ENCODE peak calls at places on chromosomes 3 and 15, in seven cellular contexts. One of them, this sample, is unnamed.
A peak's percentile ranks its signal among the peaks of the same experiment; 100 is the strongest.

GRCh38 chr15:88542342-88542733 is 4.1 kb downstream of the DET1 start:
- DNase-seq in BE2C: no peak
- DNase-seq in CD4-positive, CD25-positive, alpha-beta regulatory T cell: no peak
- DNase-seq in right cardiac atrium: no peak
- DNase-seq in A549: no peak
- DNase-seq in OCI-LY7: no peak
- DNase-seq in HCT116: no peak
- DNase-seq in this sample: no peak

GRCh38 chr3:170714562-170715535 is 129.0 kb upstream of the SLC7A14 start:
- DNase-seq in CD4-positive, CD25-positive, alpha-beta regulatory T cell: no peak
- DNase-seq in A549: no peak
- DNase-seq in BE2C: no peak
- DNase-seq in right cardiac atrium: no peak
- DNase-seq in HCT116: no peak
- DNase-seq in OCI-LY7: no peak
- DNase-seq in this sample: no peak

GRCh38 chr3:135982404-135982761 is 16.9 kb downstream of the PPP2R3A start:
- DNase-seq in right cardiac atrium: no peak
- DNase-seq in A549: no peak
- DNase-seq in OCI-LY7: no peak
- DNase-seq in CD4-positive, CD25-positive, alpha-beta regulatory T cell: no peak
- DNase-seq in BE2C: no peak
- DNase-seq in HCT116: no peak
- DNase-seq in this sample: no peak

GRCh38 chr3:24493951-24494615 is 567 bp downstream of the THRB start:
- DNase-seq in HCT116: no peak
- DNase-seq in CD4-positive, CD25-positive, alpha-beta regulatory T cell: no peak
- DNase-seq in OCI-LY7: no peak
- DNase-seq in A549: peak; percentile 37
- DNase-seq in BE2C: no peak
- DNase-seq in right cardiac atrium: peak; percentile 85
- DNase-seq in this sample: no peak

GRCh38 chr3:126512916-126513650 is 4.5 kb downstream of the UROC1 start:
- DNase-seq in right cardiac atrium: no peak
- DNase-seq in CD4-positive, CD25-positive, alpha-beta regulatory T cell: no peak
- DNase-seq in BE2C: no peak
- DNase-seq in A549: no peak
- DNase-seq in HCT116: no peak
- DNase-seq in OCI-LY7: no peak
- DNase-seq in this sample: no peak

GRCh38 chr3:152428577-152428976 is 159.8 kb downstream of the MBNL1 start:
- DNase-seq in BE2C: no peak
- DNase-seq in HCT116: no peak
- DNase-seq in right cardiac atrium: no peak
- DNase-seq in CD4-positive, CD25-positive, alpha-beta regulatory T cell: no peak
- DNase-seq in OCI-LY7: no peak
- DNase-seq in A549: no peak
- DNase-seq in this sample: no peak

GRCh38 chr3:43256714-43257461 is 29.5 kb upstream of the SNRK start:
- DNase-seq in HCT116: no peak
- DNase-seq in BE2C: no peak
- DNase-seq in CD4-positive, CD25-positive, alpha-beta regulatory T cell: no peak
- DNase-seq in OCI-LY7: no peak
- DNase-seq in right cardiac atrium: no peak
- DNase-seq in A549: no peak
- DNase-seq in this sample: no peak

GRCh38 chr15:71654714-71655174 is 155.6 kb upstream of the NR2E3 start:
- DNase-seq in BE2C: no peak
- DNase-seq in OCI-LY7: no peak
- DNase-seq in HCT116: no peak
- DNase-seq in A549: no peak
- DNase-seq in CD4-positive, CD25-positive, alpha-beta regulatory T cell: no peak
- DNase-seq in right cardiac atrium: no peak
- DNase-seq in this sample: no peak

GRCh38 chr3:182567666-182568065 is 225.6 kb upstream of the ATP11B start:
- DNase-seq in CD4-positive, CD25-positive, alpha-beta regulatory T cell: no peak
- DNase-seq in right cardiac atrium: no peak
- DNase-seq in BE2C: no peak
- DNase-seq in OCI-LY7: no peak
- DNase-seq in HCT116: no peak
- DNase-seq in A549: no peak
- DNase-seq in this sample: no peak

GRCh38 chr3:113054552-113054951 is 63.8 kb downstream of the GTPBP8 start:
- DNase-seq in right cardiac atrium: no peak
- DNase-seq in BE2C: no peak
- DNase-seq in HCT116: no peak
- DNase-seq in A549: peak; percentile 73
- DNase-seq in OCI-LY7: no peak
- DNase-seq in CD4-positive, CD25-positive, alpha-beta regulatory T cell: no peak
- DNase-seq in this sample: no peak

GRCh38 chr3:15500107-15500724 is 21.3 kb downstream of the COLQ start:
- DNase-seq in CD4-positive, CD25-positive, alpha-beta regulatory T cell: no peak
- DNase-seq in HCT116: no peak
- DNase-seq in BE2C: no peak
- DNase-seq in OCI-LY7: no peak
- DNase-seq in A549: no peak
- DNase-seq in right cardiac atrium: no peak
- DNase-seq in this sample: no peak

GRCh38 chr3:18766971-18767370 is 341.8 kb upstream of the SATB1 start:
- DNase-seq in CD4-positive, CD25-positive, alpha-beta regulatory T cell: no peak
- DNase-seq in A549: no peak
- DNase-seq in BE2C: no peak
- DNase-seq in right cardiac atrium: no peak
- DNase-seq in OCI-LY7: no peak
- DNase-seq in HCT116: no peak
- DNase-seq in this sample: no peak

GRCh38 chr15:101547737-101548136 is 58.2 kb upstream of the PCSK6 start:
- DNase-seq in right cardiac atrium: no peak
- DNase-seq in CD4-positive, CD25-positive, alpha-beta regulatory T cell: no peak
- DNase-seq in OCI-LY7: no peak
- DNase-seq in A549: no peak
- DNase-seq in HCT116: no peak
- DNase-seq in BE2C: no peak
- DNase-seq in this sample: no peak

GRCh38 chr3:185318136-185318535 is 44.8 kb upstream of the MAP3K13 start:
- DNase-seq in right cardiac atrium: no peak
- DNase-seq in OCI-LY7: no peak
- DNase-seq in CD4-positive, CD25-positive, alpha-beta regulatory T cell: no peak
- DNase-seq in BE2C: no peak
- DNase-seq in A549: peak; percentile 76
- DNase-seq in HCT116: no peak
- DNase-seq in this sample: no peak

GRCh38 chr3:25033407-25034029 is 394.5 kb upstream of the RARB start:
- DNase-seq in BE2C: peak; percentile 33
- DNase-seq in OCI-LY7: peak; percentile 56
- DNase-seq in right cardiac atrium: peak; percentile 46
- DNase-seq in A549: peak; percentile 74
- DNase-seq in HCT116: peak; percentile 37
- DNase-seq in CD4-positive, CD25-positive, alpha-beta regulatory T cell: no peak
- DNase-seq in this sample: no peak

GRCh38 chr3:12627371-12627770 is 36.5 kb downstream of the RAF1 start:
- DNase-seq in A549: no peak
- DNase-seq in OCI-LY7: no peak
- DNase-seq in CD4-positive, CD25-positive, alpha-beta regulatory T cell: no peak
- DNase-seq in BE2C: no peak
- DNase-seq in HCT116: no peak
- DNase-seq in right cardiac atrium: no peak
- DNase-seq in this sample: no peak

GRCh38 chr3:28036599-28037575 is 204.5 kb upstream of the CMC1 start:
- DNase-seq in HCT116: no peak
- DNase-seq in OCI-LY7: no peak
- DNase-seq in A549: no peak
- DNase-seq in CD4-positive, CD25-positive, alpha-beta regulatory T cell: no peak
- DNase-seq in BE2C: no peak
- DNase-seq in right cardiac atrium: no peak
- DNase-seq in this sample: no peak
- H3K9me3 ChIP-seq in HCT116: no peaks in the 10 kb centered on the region
- H3K9me3 ChIP-seq in OCI-LY7: no peaks in the 10 kb centered on the region
- H3K9me3 ChIP-seq in A549: no peaks in the 10 kb centered on the region
- H3K9me3 ChIP-seq in CD4-positive, CD25-positive, alpha-beta regulatory T cell: no peaks in the 10 kb centered on the region
- H3K9me3 ChIP-seq in BE2C: no peaks in the 10 kb centered on the region
- H3K9me3 ChIP-seq in right cardiac atrium: peaks cover 4% of the 10 kb centered on the region
- H3K9me3 ChIP-seq in this sample: no peaks in the 10 kb centered on the region

GRCh38 chr3:74409066-74409465 is 205.4 kb downstream of the CNTN3 start:
- DNase-seq in CD4-positive, CD25-positive, alpha-beta regulatory T cell: no peak
- DNase-seq in OCI-LY7: no peak
- DNase-seq in HCT116: no peak
- DNase-seq in A549: no peak
- DNase-seq in BE2C: no peak
- DNase-seq in right cardiac atrium: no peak
- DNase-seq in this sample: no peak

GRCh38 chr3:74413547-74414241 is 200.8 kb downstream of the CNTN3 start:
- DNase-seq in right cardiac atrium: no peak
- DNase-seq in BE2C: no peak
- DNase-seq in OCI-LY7: no peak
- DNase-seq in A549: no peak
- DNase-seq in HCT116: no peak
- DNase-seq in CD4-positive, CD25-positive, alpha-beta regulatory T cell: no peak
- DNase-seq in this sample: no peak

GRCh38 chr3:74415731-74416130 is 198.7 kb downstream of the CNTN3 start:
- DNase-seq in BE2C: no peak
- DNase-seq in right cardiac atrium: no peak
- DNase-seq in A549: no peak
- DNase-seq in HCT116: no peak
- DNase-seq in OCI-LY7: no peak
- DNase-seq in CD4-positive, CD25-positive, alpha-beta regulatory T cell: no peak
- DNase-seq in this sample: no peak

DNA sequence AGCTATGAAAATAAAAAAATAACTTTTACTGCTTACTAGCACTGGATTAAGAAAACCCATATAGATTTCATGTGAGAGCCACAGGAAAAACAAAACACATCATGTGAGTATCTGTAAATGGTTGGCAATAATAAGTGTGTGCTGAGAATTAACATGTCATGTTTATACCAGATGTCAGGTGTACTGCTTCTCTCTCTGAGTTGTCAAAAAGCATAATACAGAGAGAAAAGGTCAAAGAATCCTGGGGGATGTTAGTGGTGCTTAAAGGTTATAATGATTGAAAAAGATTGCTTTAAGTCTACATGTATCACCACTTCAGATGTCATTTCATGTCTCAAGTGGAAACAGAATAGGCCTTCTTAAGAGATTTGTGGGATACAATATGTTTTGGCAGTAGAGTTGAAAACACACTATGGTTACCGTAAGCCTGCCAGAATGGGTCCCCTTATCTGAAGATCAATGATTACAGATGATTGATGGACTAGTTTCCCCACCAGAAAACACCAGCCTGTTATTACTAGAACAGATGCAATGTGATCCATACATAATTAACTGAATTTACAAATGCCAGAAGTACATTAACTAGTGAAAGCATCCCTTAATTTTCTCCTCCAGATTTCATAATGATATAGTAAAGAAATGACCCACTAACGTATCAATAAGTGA is 204.1 kb downstream of the CNTN3 start:
- DNase-seq in BE2C: no peak
- DNase-seq in right cardiac atrium: no peak
- DNase-seq in A549: no peak
- DNase-seq in CD4-positive, CD25-positive, alpha-beta regulatory T cell: no peak
- DNase-seq in HCT116: no peak
- DNase-seq in OCI-LY7: no peak
- DNase-seq in this sample: no peak
- H3K9me3 ChIP-seq in BE2C: no peaks in the 10 kb centered on the region
- H3K9me3 ChIP-seq in right cardiac atrium: no peaks in the 10 kb centered on the region
- H3K9me3 ChIP-seq in A549: no peaks in the 10 kb centered on the region
- H3K9me3 ChIP-seq in CD4-positive, CD25-positive, alpha-beta regulatory T cell: no peaks in the 10 kb centered on the region
- H3K9me3 ChIP-seq in HCT116: peaks cover 4% of the 10 kb centered on the region
- H3K9me3 ChIP-seq in OCI-LY7: no peaks in the 10 kb centered on the region
- H3K9me3 ChIP-seq in this sample: no peaks in the 10 kb centered on the region

DNA sequence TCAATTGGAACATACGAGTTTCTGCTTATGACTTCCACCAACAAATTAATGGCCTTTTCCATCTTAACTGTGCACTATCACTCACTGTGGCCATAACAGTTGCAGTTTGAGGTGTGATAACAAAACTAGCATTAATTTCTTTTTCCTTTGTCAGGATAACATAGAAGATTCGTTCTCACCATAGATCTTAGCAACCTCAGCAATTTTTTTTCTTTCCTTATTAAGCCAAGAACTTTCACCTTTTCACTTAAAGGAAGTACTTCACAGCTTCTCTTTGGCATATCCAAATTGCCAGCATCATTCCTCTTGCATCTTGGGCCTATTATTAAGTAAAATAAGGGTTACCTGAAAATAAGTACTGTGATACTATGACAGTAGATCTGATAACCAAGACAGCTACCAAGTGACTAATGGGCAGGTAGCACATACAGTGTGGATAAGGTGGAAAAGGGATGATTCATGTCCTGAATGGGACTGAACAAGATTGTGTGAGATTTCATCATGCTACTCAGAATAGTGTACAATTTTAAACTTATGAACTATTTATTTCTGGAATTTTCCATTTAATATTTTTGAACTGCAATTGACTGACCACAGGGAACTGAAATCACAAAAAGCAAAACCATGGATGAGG is 46.6 kb downstream of the CEP70 start:
- DNase-seq in HCT116: no peak
- DNase-seq in right cardiac atrium: no peak
- DNase-seq in A549: no peak
- DNase-seq in OCI-LY7: no peak
- DNase-seq in CD4-positive, CD25-positive, alpha-beta regulatory T cell: no peak
- DNase-seq in BE2C: no peak
- DNase-seq in this sample: no peak
- H3K9me3 ChIP-seq in HCT116: peaks cover 3% of the 10 kb centered on the region
- H3K9me3 ChIP-seq in right cardiac atrium: peaks cover 1% of the 10 kb centered on the region
- H3K9me3 ChIP-seq in A549: peaks cover 4% of the 10 kb centered on the region
- H3K9me3 ChIP-seq in OCI-LY7: peaks cover 21% of the 10 kb centered on the region
- H3K9me3 ChIP-seq in CD4-positive, CD25-positive, alpha-beta regulatory T cell: peaks cover 48% of the 10 kb centered on the region
- H3K9me3 ChIP-seq in BE2C: no peaks in the 10 kb centered on the region
- H3K9me3 ChIP-seq in this sample: peaks cover 5% of the 10 kb centered on the region

DNA sequence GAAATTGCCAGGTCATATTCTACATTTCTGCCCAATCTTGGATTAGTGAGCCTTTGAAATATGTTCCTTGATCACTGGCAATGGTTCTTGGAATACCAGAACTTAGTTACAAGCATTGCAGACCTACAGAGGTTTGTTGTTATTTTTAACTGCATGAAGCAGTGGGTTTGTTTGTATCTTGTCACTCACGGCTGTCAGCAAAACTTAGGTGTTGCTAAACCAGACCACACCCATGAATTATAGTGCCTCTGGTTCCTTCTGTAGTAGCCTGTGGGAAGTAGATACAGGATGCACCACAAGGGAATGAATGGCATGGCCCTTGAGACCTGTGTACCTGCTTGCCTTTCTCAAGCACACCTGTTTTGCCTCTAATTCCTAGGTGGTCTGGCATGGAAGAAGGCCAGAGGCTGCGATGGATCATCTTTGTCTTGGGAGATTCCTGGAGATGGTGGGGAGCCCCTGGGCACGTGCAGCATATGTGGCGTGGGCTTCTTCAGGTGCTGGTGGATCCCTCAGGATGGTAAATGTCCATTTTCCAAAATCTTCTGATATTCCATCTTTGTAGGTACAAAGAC is 138.8 kb downstream of the SNRPN start:
- DNase-seq in CD4-positive, CD25-positive, alpha-beta regulatory T cell: no peak
- DNase-seq in HCT116: no peak
- DNase-seq in A549: no peak
- DNase-seq in OCI-LY7: no peak
- DNase-seq in BE2C: no peak
- DNase-seq in right cardiac atrium: no peak
- DNase-seq in this sample: no peak
- H3K9me3 ChIP-seq in CD4-positive, CD25-positive, alpha-beta regulatory T cell: peaks cover 87% of the 10 kb centered on the region
- H3K9me3 ChIP-seq in HCT116: peaks cover 13% of the 10 kb centered on the region
- H3K9me3 ChIP-seq in A549: no peaks in the 10 kb centered on the region
- H3K9me3 ChIP-seq in OCI-LY7: peaks cover 3% of the 10 kb centered on the region
- H3K9me3 ChIP-seq in BE2C: no peaks in the 10 kb centered on the region
- H3K9me3 ChIP-seq in right cardiac atrium: peaks cover 19% of the 10 kb centered on the region
- H3K9me3 ChIP-seq in this sample: peaks cover 31% of the 10 kb centered on the region

GRCh38 chr15:43009206-43009605 is 88.6 kb upstream of the TTBK2 start:
- DNase-seq in CD4-positive, CD25-positive, alpha-beta regulatory T cell: no peak
- DNase-seq in A549: no peak
- DNase-seq in OCI-LY7: no peak
- DNase-seq in BE2C: no peak
- DNase-seq in right cardiac atrium: no peak
- DNase-seq in HCT116: no peak
- DNase-seq in this sample: no peak
- H3K9me3 ChIP-seq in CD4-positive, CD25-positive, alpha-beta regulatory T cell: no peaks in the 10 kb centered on the region
- H3K9me3 ChIP-seq in A549: no peaks in the 10 kb centered on the region
- H3K9me3 ChIP-seq in OCI-LY7: peaks cover 28% of the 10 kb centered on the region
- H3K9me3 ChIP-seq in BE2C: no peaks in the 10 kb centered on the region
- H3K9me3 ChIP-seq in right cardiac atrium: no peaks in the 10 kb centered on the region
- H3K9me3 ChIP-seq in HCT116: no peaks in the 10 kb centered on the region
- H3K9me3 ChIP-seq in this sample: no peaks in the 10 kb centered on the region

This sample was measured in T-helper 17 cell.